ENCODE peak calls at places on chromosomes 7 and 10, in nine cellular contexts. F, U, I, J, D, A, L, H and Z are unnamed samples.
A peak's percentile ranks its signal among the peaks of the same experiment; 100 is the strongest.

GRCh38 chr10:71770255-71770654 is 3.1 kb downstream of the VSIR start:
- DNase-seq in F (no peak), U (no peak), I (no peak), J (no peak), D (no peak), A (no peak), L (no peak), H (no peak), Z (no peak)

GRCh38 chr7:1843921-1844335 is 173.9 kb downstream of the ELFN1 start:
- DNase-seq in F (no peak), U (no peak), I (peak; percentile 6), J (no peak), D (no peak), A (no peak), L (no peak), H (no peak), Z (no peak)

GRCh38 chr10:72389022-72389421 is 34.3 kb upstream of the DNAJB12 start:
- DNase-seq in F (no peak), U (no peak), I (no peak), J (no peak), D (no peak), A (no peak), L (no peak), H (no peak), Z (no peak)

GRCh38 chr7:135744938-135745701 is 3.5 kb downstream of the FAM180A start:
- DNase-seq in F (peak; percentile 94), U (no peak), I (no peak), J (no peak), D (peak; percentile 96), A (no peak), L (peak; percentile 57), H (no peak), Z (no peak)

GRCh38 chr7:116560021-116560970 is 35.5 kb downstream of the CAV1 start:
- DNase-seq in F (no peak), U (no peak), I (peak; percentile 28), J (no peak), D (peak; percentile 18), A (no peak), L (no peak), H (peak; percentile 69), Z (no peak)

GRCh38 chr10:66180651-66181318 is 745.1 kb upstream of the LRRTM3 start:
- DNase-seq in F (peak; percentile 18), U (peak; percentile 78), I (no peak), J (no peak), D (peak; percentile 44), A (peak; percentile 81), L (peak; percentile 3), H (peak; percentile 16), Z (peak; percentile 1)

GRCh38 chr10:112981553-112981952 is 31.5 kb downstream of the TCF7L2 start:
- DNase-seq in F (peak; percentile 70), U (no peak), I (no peak), J (no peak), D (peak; percentile 65), A (peak; percentile 92), L (no peak), H (no peak), Z (peak; percentile 76)

GRCh38 chr7:36084485-36085091 is 68.5 kb upstream of the EEPD1 start:
- DNase-seq in F (peak; percentile 73), U (peak; percentile 70), I (no peak), J (no peak), D (peak; percentile 77), A (no peak), L (peak; percentile 14), H (peak; percentile 81), Z (no peak)

GRCh38 chr7:16975712-16976111 is 93.9 kb upstream of the AGR3 start:
- DNase-seq in F (no peak), U (no peak), I (no peak), J (no peak), D (no peak), A (no peak), L (no peak), H (no peak), Z (no peak)

GRCh38 chr10:77855404-77856155 is 71.0 kb downstream of the DLG5 start:
- DNase-seq in F (no peak), U (no peak), I (no peak), J (no peak), D (no peak), A (no peak), L (no peak), H (no peak), Z (no peak)

GRCh38 chr7:42193457-42194111 is 43.4 kb downstream of the GLI3 start:
- DNase-seq in F (no peak), U (no peak), I (no peak), J (no peak), D (peak; percentile 32), A (no peak), L (no peak), H (no peak), Z (no peak)

GRCh38 chr10:114629824-114630430 is 28.1 kb downstream of the ABLIM1 start:
- DNase-seq in F (no peak), U (no peak), I (no peak), J (no peak), D (peak; percentile 38), A (no peak), L (no peak), H (no peak), Z (no peak)

GRCh38 chr10:132492323-132493035 is 45.1 kb upstream of the INPP5A start:
- DNase-seq in F (no peak), U (no peak), I (peak; percentile 51), J (no peak), D (no peak), A (no peak), L (no peak), H (peak; percentile 1), Z (no peak)

GRCh38 chr10:16967000-16967865 is 150.0 kb upstream of the RSU1 start:
- DNase-seq in F (peak; percentile 82), U (peak; percentile 43), I (no peak), J (no peak), D (peak; percentile 83), A (no peak), L (peak; percentile 73), H (no peak), Z (no peak)

GRCh38 chr10:77941790-77942189 is 15.2 kb upstream of the DLG5 start:
- DNase-seq in F (no peak), U (no peak), I (no peak), J (no peak), D (no peak), A (no peak), L (no peak), H (no peak), Z (no peak)

GRCh38 chr7:100894860-100895700 is 608 bp downstream of the ACHE start:
- DNase-seq in F (no peak), U (peak; percentile 81), I (peak; percentile 29), J (no peak), D (no peak), A (no peak), L (no peak), H (peak; percentile 61), Z (no peak)

GRCh38 chr7:92916751-92917369 is 80.5 kb upstream of the CDK6 start:
- DNase-seq in F (peak; percentile 89), U (no peak), I (no peak), J (no peak), D (peak; percentile 91), A (no peak), L (peak; percentile 22), H (peak; percentile 22), Z (no peak)

GRCh38 chr7:137282043-137282442 is 61.5 kb downstream of the PTN start:
- DNase-seq in F (no peak), U (no peak), I (no peak), J (no peak), D (no peak), A (no peak), L (peak; percentile 9), H (no peak), Z (no peak)

DNA sequence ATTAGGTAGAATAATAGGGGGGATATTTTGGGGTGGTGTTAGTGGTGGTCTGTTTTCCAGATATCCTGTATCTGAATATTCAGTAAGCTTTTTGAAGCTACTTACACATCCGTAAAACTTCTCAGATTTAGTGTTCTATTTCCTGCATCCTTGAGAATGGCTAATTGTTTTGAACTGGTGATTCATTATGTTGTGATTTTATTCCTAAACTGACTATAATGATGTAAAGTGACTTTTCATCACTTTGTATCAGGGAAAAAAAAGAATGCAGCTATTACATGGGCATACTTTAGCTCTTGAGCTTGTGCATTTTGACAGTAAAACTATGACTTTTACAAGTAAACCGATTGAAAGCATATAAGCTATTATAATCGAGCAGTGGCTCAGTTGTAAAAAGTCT is 18.2 kb downstream of the WAC start:
- DNase-seq in F (peak; percentile 16), U (no peak), I (no peak), J (no peak), D (no peak), A (no peak), L (no peak), H (no peak), Z (no peak)
- H3K36me3 ChIP-seq in F (peaks cover 41% of the 10 kb centered on the region), U (no peaks in the 10 kb centered on the region), I (peaks cover 26% of the 10 kb centered on the region), J (no peaks in the 10 kb centered on the region), D (peaks cover 1% of the 10 kb centered on the region), A (peaks cover 6% of the 10 kb centered on the region), L (peaks cover 5% of the 10 kb centered on the region), H (peaks cover 20% of the 10 kb centered on the region), Z (peaks cover 2% of the 10 kb centered on the region)

DNA sequence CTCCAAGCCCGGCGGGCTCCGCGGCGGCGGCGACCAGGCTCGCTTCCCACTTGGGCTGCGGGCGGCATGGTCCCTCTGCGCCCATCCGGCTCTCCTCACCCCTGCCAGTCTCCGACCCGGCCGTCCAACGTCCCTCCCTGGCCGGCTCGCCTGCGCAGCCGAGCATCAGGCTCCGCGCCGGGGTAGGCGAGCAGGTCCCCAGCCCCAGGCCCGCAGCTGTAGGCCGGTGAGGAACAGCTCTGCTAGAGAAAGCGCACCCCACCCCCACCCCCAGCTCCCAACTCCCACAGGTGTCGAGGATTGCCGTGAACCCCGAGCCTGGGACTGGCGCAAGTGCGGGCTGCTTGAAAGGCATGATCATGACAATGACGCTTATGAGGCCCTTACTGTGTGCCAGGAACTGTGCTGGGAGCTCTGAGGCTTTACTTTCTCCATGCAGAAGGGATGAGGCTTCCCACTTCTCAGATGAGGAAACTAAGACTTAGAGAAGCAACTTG is 20.8 kb upstream of the PAX2 start:
- DNase-seq in F (no peak), U (no peak), I (no peak), J (no peak), D (no peak), A (no peak), L (no peak), H (no peak), Z (no peak)
- H3K27me3 ChIP-seq in F (peaks cover 64% of the 10 kb centered on the region), U (peaks cover 94% of the 10 kb centered on the region), I (peaks cover 100% of the 10 kb centered on the region), J (peaks cover 22% of the 10 kb centered on the region), D (peaks cover 38% of the 10 kb centered on the region), A (peaks cover 68% of the 10 kb centered on the region), L (peaks cover 46% of the 10 kb centered on the region), H (peaks cover 96% of the 10 kb centered on the region), Z (peaks cover 8% of the 10 kb centered on the region)

DNA sequence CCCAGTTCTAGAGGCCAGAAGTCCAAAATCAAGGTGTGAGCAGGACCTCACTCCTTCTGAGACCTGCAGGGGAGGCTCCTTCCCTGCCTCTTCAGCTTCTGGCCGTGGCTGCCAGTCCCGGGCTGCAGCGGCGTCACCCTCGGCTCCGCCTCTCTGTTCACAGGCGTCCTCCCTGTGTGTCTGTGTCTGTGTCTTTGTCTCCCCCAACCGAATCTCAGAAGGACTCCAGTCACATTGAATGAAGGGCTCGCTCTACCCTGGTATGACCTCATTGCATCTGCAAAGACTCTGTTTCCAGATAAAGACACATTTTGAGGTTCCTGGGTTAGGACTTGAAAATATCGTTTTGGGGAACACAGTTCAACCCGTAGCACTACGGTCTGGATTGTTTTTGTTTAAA is 33.1 kb upstream of the GALNT11 start:
- DNase-seq in F (no peak), U (peak; percentile 67), I (peak; percentile 50), J (no peak), D (peak; percentile 20), A (peak; percentile 60), L (no peak), H (peak; percentile 84), Z (peak; percentile 11)
- TF ChIP-seq CTCF in F (no peak), U (peak; percentile 42), I (peak; percentile 40), J (no peak), D (peak; percentile 25), A (peak; percentile 14), L (no peak), H (peak; percentile 70), Z (peak; percentile 29)

GRCh38 chr10:97474918-97475317 is 23.3 kb downstream of the MMS19 start:
- DNase-seq in F (no peak), U (no peak), I (no peak), J (no peak), D (no peak), A (no peak), L (no peak), H (no peak), Z (no peak)
- H3K36me3 ChIP-seq in F (peaks cover 56% of the 10 kb centered on the region), U (no peaks in the 10 kb centered on the region), I (peaks cover 98% of the 10 kb centered on the region), J (peaks cover 53% of the 10 kb centered on the region), D (peaks cover 11% of the 10 kb centered on the region), A (peaks cover 10% of the 10 kb centered on the region), L (peaks cover 21% of the 10 kb centered on the region), H (peaks cover 83% of the 10 kb centered on the region), Z (peaks cover 15% of the 10 kb centered on the region)